ENCODE peak calls at places on chromosomes 11 and 22, in five cellular contexts. One of them, this sample, is unnamed.

GRCh38 chr11:109423114-109423859 is 1.3 kb downstream of the C11orf87 start:
- DNase-seq in upper lobe of right lung: peak
- DNase-seq in GM20000: peak
- DNase-seq in fibroblast of pulmonary artery: peak
- DNase-seq in fibroblast of lung: peak
- DNase-seq in this sample: no peak

GRCh38 chr22:32801436-32802290 is at the start of gene TIMP3:
- DNase-seq in upper lobe of right lung: peak
- DNase-seq in GM20000: no peak
- DNase-seq in fibroblast of pulmonary artery: peak
- DNase-seq in fibroblast of lung: peak
- DNase-seq in this sample: peak

GRCh38 chr11:112255075-112255739 is 5.5 kb downstream of the PLET1 start:
- DNase-seq in upper lobe of right lung: no peak
- DNase-seq in GM20000: no peak
- DNase-seq in fibroblast of pulmonary artery: peak
- DNase-seq in fibroblast of lung: peak
- DNase-seq in this sample: no peak

GRCh38 chr22:36613958-36614357 is 85.0 kb upstream of the EIF3D start:
- DNase-seq in upper lobe of right lung: no peak
- DNase-seq in GM20000: no peak
- DNase-seq in fibroblast of pulmonary artery: peak
- DNase-seq in fibroblast of lung: peak
- DNase-seq in this sample: no peak

GRCh38 chr22:32680895-32681294 is 120.6 kb upstream of the TIMP3 start:
- DNase-seq in upper lobe of right lung: no peak
- DNase-seq in GM20000: no peak
- DNase-seq in fibroblast of pulmonary artery: no peak
- DNase-seq in fibroblast of lung: no peak
- DNase-seq in this sample: no peak

GRCh38 chr22:43262990-43263644 is 76.2 kb upstream of the TTLL12 start:
- DNase-seq in upper lobe of right lung: no peak
- DNase-seq in GM20000: peak
- DNase-seq in fibroblast of pulmonary artery: peak
- DNase-seq in fibroblast of lung: no peak
- DNase-seq in this sample: no peak

GRCh38 chr22:17373839-17374238 is 4.6 kb downstream of the CECR2 start:
- DNase-seq in upper lobe of right lung: no peak
- DNase-seq in GM20000: no peak
- DNase-seq in fibroblast of pulmonary artery: no peak
- DNase-seq in fibroblast of lung: no peak
- DNase-seq in this sample: no peak

GRCh38 chr22:30038219-30038618 is 42.0 kb upstream of the HORMAD2 start:
- DNase-seq in upper lobe of right lung: no peak
- DNase-seq in GM20000: no peak
- DNase-seq in fibroblast of pulmonary artery: peak
- DNase-seq in fibroblast of lung: peak
- DNase-seq in this sample: no peak

GRCh38 chr22:48404801-48405447 is 1422.7 kb downstream of the BRD1 start:
- DNase-seq in upper lobe of right lung: no peak
- DNase-seq in GM20000: no peak
- DNase-seq in fibroblast of pulmonary artery: no peak
- DNase-seq in fibroblast of lung: no peak
- DNase-seq in this sample: no peak

GRCh38 chr11:66082936-66083698 is 13.0 kb downstream of the PACS1 start:
- DNase-seq in upper lobe of right lung: no peak
- DNase-seq in GM20000: no peak
- DNase-seq in fibroblast of pulmonary artery: no peak
- DNase-seq in fibroblast of lung: peak
- DNase-seq in this sample: no peak

GRCh38 chr11:13098067-13098466 is 89.0 kb downstream of the RASSF10 start:
- DNase-seq in upper lobe of right lung: no peak
- DNase-seq in GM20000: no peak
- DNase-seq in fibroblast of pulmonary artery: no peak
- DNase-seq in fibroblast of lung: no peak
- DNase-seq in this sample: no peak

GRCh38 chr11:31805629-31806185 is 5.4 kb downstream of the PAX6 start:
- DNase-seq in upper lobe of right lung: no peak
- DNase-seq in GM20000: peak
- DNase-seq in fibroblast of pulmonary artery: no peak
- DNase-seq in fibroblast of lung: peak
- DNase-seq in this sample: no peak

GRCh38 chr11:129691154-129691553 is 124.5 kb upstream of the TMEM45B start:
- DNase-seq in upper lobe of right lung: peak
- DNase-seq in GM20000: no peak
- DNase-seq in fibroblast of pulmonary artery: no peak
- DNase-seq in fibroblast of lung: no peak
- DNase-seq in this sample: no peak

GRCh38 chr11:5102246-5102645 is 32.9 kb downstream of the OR52E1 start:
- DNase-seq in upper lobe of right lung: no peak
- DNase-seq in GM20000: no peak
- DNase-seq in fibroblast of pulmonary artery: no peak
- DNase-seq in fibroblast of lung: no peak
- DNase-seq in this sample: no peak

GRCh38 chr11:86596861-86597632 is 75.4 kb downstream of the ME3 start:
- DNase-seq in upper lobe of right lung: no peak
- DNase-seq in GM20000: no peak
- DNase-seq in fibroblast of pulmonary artery: peak
- DNase-seq in fibroblast of lung: peak
- DNase-seq in this sample: no peak

GRCh38 chr11:72398058-72398758 is 36.1 kb downstream of the CLPB start:
- DNase-seq in upper lobe of right lung: no peak
- DNase-seq in GM20000: no peak
- DNase-seq in fibroblast of pulmonary artery: no peak
- DNase-seq in fibroblast of lung: no peak
- DNase-seq in this sample: no peak

GRCh38 chr11:26947904-26948639 is 45.8 kb upstream of the FIBIN start:
- DNase-seq in upper lobe of right lung: no peak
- DNase-seq in GM20000: no peak
- DNase-seq in fibroblast of pulmonary artery: no peak
- DNase-seq in fibroblast of lung: peak
- DNase-seq in this sample: no peak

GRCh38 chr11:65862191-65862735 is 2.0 kb downstream of the MUS81 start:
- DNase-seq in upper lobe of right lung: peak
- DNase-seq in GM20000: no peak
- DNase-seq in fibroblast of pulmonary artery: no peak
- DNase-seq in fibroblast of lung: no peak
- DNase-seq in this sample: no peak

GRCh38 chr22:46657996-46658947 is 38.1 kb downstream of the GRAMD4 start:
- DNase-seq in upper lobe of right lung: no peak
- DNase-seq in GM20000: no peak
- DNase-seq in fibroblast of pulmonary artery: no peak
- DNase-seq in fibroblast of lung: no peak
- DNase-seq in this sample: no peak

GRCh38 chr11:45538939-45539338 is 126.5 kb downstream of the CHST1 start:
- DNase-seq in upper lobe of right lung: no peak
- DNase-seq in GM20000: no peak
- DNase-seq in fibroblast of pulmonary artery: no peak
- DNase-seq in fibroblast of lung: no peak
- DNase-seq in this sample: no peak

GRCh38 chr11:93743316-93743715 is 1.8 kb downstream of the C11orf54 start:
- DNase-seq in upper lobe of right lung: no peak
- DNase-seq in GM20000: no peak
- DNase-seq in fibroblast of pulmonary artery: no peak
- DNase-seq in fibroblast of lung: no peak
- DNase-seq in this sample: no peak

GRCh38 chr11:94597896-94598295 is 30.7 kb downstream of the PIWIL4 start:
- DNase-seq in upper lobe of right lung: no peak
- DNase-seq in GM20000: no peak
- DNase-seq in fibroblast of pulmonary artery: peak
- DNase-seq in fibroblast of lung: peak
- DNase-seq in this sample: no peak

GRCh38 chr11:64073542-64073941 is 37.8 kb downstream of the FLRT1 start:
- DNase-seq in upper lobe of right lung: no peak
- DNase-seq in GM20000: no peak
- DNase-seq in fibroblast of pulmonary artery: no peak
- DNase-seq in fibroblast of lung: no peak
- DNase-seq in this sample: no peak

GRCh38 chr11:43942651-43943356 is 367 bp downstream of the C11orf96 start:
- DNase-seq in upper lobe of right lung: peak
- DNase-seq in GM20000: peak
- DNase-seq in fibroblast of pulmonary artery: peak
- DNase-seq in fibroblast of lung: peak
- DNase-seq in this sample: no peak

GRCh38 chr11:36075053-36075452 is 131.2 kb downstream of the LDLRAD3 start:
- DNase-seq in upper lobe of right lung: no peak
- DNase-seq in GM20000: no peak
- DNase-seq in fibroblast of pulmonary artery: peak
- DNase-seq in fibroblast of lung: peak
- DNase-seq in this sample: no peak

GRCh38 chr22:43888740-43889139 is 3.1 kb downstream of the PNPLA5 start:
- DNase-seq in upper lobe of right lung: peak
- DNase-seq in GM20000: no peak
- DNase-seq in fibroblast of pulmonary artery: no peak
- DNase-seq in fibroblast of lung: no peak
- DNase-seq in this sample: no peak

GRCh38 chr11:48044577-48044976 is 64.2 kb downstream of the PTPRJ start:
- DNase-seq in upper lobe of right lung: no peak
- DNase-seq in GM20000: no peak
- DNase-seq in fibroblast of pulmonary artery: no peak
- DNase-seq in fibroblast of lung: no peak
- DNase-seq in this sample: no peak

GRCh38 chr11:9206496-9206895 is 58.7 kb downstream of the DENND5A start:
- DNase-seq in upper lobe of right lung: no peak
- DNase-seq in GM20000: no peak
- DNase-seq in fibroblast of pulmonary artery: peak
- DNase-seq in fibroblast of lung: peak
- DNase-seq in this sample: no peak

GRCh38 chr11:40130427-40130826 is 1329.0 kb downstream of the LRRC4C start:
- DNase-seq in upper lobe of right lung: no peak
- DNase-seq in GM20000: no peak
- DNase-seq in fibroblast of pulmonary artery: no peak
- DNase-seq in fibroblast of lung: peak
- DNase-seq in this sample: no peak

DNA sequence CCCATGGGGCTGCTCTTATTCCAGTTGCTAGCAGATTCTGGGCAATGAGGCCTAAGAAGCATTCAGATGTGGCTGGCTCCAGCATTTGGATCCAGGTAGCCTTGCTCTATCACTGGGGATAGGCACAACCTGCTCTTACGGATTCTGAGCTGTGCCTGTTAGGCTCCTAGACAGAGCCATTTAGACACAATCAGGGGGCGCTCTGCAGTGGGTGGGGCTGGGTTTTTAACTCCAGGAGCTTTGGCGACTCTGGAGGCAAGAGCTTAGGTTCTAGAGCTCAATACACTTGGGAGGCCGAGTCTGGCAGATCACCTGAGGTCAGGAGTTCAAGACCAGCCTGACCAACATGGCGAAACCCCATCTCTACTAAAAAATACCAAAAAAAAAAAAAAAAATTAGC is 32.0 kb downstream of the KCNC1 start:
- DNase-seq in upper lobe of right lung: peak
- DNase-seq in GM20000: no peak
- DNase-seq in fibroblast of pulmonary artery: no peak
- DNase-seq in fibroblast of lung: no peak
- DNase-seq in this sample: no peak
- TF ChIP-seq CTCF in upper lobe of right lung: no peak
- TF ChIP-seq CTCF in GM20000: peak
- TF ChIP-seq CTCF in fibroblast of pulmonary artery: peak
- TF ChIP-seq CTCF in fibroblast of lung: peak
- TF ChIP-seq CTCF in this sample: no peak

DNA sequence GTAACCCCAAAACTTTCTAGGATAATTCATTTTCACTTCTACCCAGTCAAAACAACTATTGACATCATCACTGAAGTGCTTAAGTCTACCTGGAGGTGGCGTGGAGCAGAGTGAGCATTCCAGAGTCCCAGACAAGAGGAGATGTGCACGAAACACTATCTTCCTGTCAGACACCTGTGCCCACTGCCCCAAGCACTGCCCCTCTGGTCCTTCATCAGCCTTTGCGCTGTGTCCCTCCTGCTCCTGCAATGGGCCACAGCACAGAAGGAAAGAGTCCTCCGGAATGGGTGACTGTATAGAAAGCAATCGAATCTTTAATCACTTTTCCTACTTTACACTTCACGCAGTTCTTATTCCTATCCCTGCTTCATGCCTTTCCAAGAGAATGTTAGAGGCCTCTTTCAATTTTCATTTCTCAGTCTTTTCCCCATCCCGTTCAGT is 512 bp upstream of the GRIA4 start:
- DNase-seq in upper lobe of right lung: no peak
- DNase-seq in GM20000: peak
- DNase-seq in fibroblast of pulmonary artery: peak
- DNase-seq in fibroblast of lung: no peak
- DNase-seq in this sample: no peak
- TF ChIP-seq CTCF in upper lobe of right lung: peak
- TF ChIP-seq CTCF in GM20000: peak
- TF ChIP-seq CTCF in fibroblast of pulmonary artery: peak
- TF ChIP-seq CTCF in fibroblast of lung: peak
- TF ChIP-seq CTCF in this sample: no peak

GRCh38 chr22:31084811-31085492 is 3.8 kb downstream of the SMTN start:
- DNase-seq in upper lobe of right lung: peak
- DNase-seq in GM20000: peak
- DNase-seq in fibroblast of pulmonary artery: peak
- DNase-seq in fibroblast of lung: peak
- DNase-seq in this sample: peak
- TF ChIP-seq CTCF in upper lobe of right lung: peak
- TF ChIP-seq CTCF in GM20000: peak
- TF ChIP-seq CTCF in fibroblast of pulmonary artery: peak
- TF ChIP-seq CTCF in fibroblast of lung: peak
- TF ChIP-seq CTCF in this sample: no peak

DNA sequence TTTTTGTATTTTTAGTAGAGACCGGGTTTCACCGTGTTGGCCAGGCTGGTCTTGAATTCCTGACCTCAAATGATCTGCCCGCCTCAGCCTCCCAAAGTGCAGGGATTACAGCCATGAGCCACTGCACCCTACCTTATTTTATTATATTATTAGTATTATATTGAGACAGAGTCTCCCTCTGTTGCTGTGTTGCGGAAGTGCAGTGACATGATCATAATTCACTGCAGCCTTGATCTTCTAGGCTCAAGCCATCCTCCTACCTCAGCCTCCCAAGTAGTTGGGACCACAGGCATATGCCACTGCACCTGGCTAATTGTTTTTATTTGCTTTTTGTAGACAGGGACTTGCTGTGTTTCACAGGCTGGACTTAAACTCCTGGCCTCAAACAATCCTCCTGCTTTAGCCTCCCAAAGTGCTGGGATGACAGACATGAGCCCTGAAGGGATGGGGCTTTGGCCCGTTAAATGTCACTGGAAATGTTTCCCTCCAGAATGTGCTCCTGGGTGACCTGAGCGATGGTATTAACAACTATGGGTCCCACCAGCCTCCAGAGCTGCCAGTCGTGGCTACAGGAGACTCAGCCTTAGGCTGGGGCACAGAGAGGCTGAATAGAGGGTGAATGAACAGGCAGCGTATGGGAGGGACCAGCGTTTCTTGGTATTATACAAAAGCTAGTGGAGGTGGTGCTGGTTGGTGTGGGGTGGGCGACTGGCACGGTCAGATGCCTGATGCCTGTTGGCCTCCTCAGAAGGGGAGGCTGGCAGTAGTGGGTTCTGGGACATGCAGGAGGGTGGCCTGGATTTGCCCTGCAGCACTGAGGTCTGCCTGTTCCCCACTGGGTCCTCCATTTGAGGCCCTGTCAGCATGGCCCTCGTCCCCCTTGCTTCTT is 7.3 kb downstream of the TANGO2 start:
- DNase-seq in upper lobe of right lung: no peak
- DNase-seq in GM20000: no peak
- DNase-seq in fibroblast of pulmonary artery: peak
- DNase-seq in fibroblast of lung: no peak
- DNase-seq in this sample: no peak
- TF ChIP-seq CTCF in upper lobe of right lung: peak
- TF ChIP-seq CTCF in GM20000: no peak
- TF ChIP-seq CTCF in fibroblast of pulmonary artery: peak
- TF ChIP-seq CTCF in fibroblast of lung: peak
- TF ChIP-seq CTCF in this sample: no peak